ENCODE peak calls at places on chromosomes 4 and X, in six cellular contexts. B is left lung; W is HFF-Myc; O is lower leg skin; L is CD8-positive, alpha-beta T cell; I is CD4-positive, alpha-beta T cell. S is an unnamed sample.

GRCh38 chr4:174394915-174395314 is 111.2 kb downstream of the CEP44 start:
- DNase-seq in L (no peak), B (no peak), W (peak; percentile 17), I (no peak), O (no peak), S (peak; percentile 7)

GRCh38 chr4:184440593-184441358 is 33.6 kb downstream of the IRF2 start:
- DNase-seq in L (no peak), O (no peak), I (no peak), B (no peak), W (no peak), S (no peak)

GRCh38 chr4:787561-787981 is 38.4 kb downstream of the CPLX1 start:
- DNase-seq in W (no peak), L (no peak), I (no peak), O (no peak), B (no peak), S (no peak)

GRCh38 chr4:60201052-60201673 is 999.0 kb upstream of the ADGRL3 start:
- DNase-seq in O (no peak), L (no peak), W (peak; percentile 35), I (no peak), B (no peak), S (no peak)

GRCh38 chr4:182067828-182068227 is 175.4 kb upstream of the TENM3 start:
- DNase-seq in B (no peak), L (no peak), W (no peak), I (no peak), O (no peak), S (no peak)

GRCh38 chr4:140085062-140085622 is 68.8 kb downstream of the MAML3 start:
- DNase-seq in I (no peak), O (no peak), B (no peak), L (no peak), W (no peak), S (no peak)

GRCh38 chrX:155086202-155086840 is 15.0 kb downstream of the BRCC3 start:
- DNase-seq in L (peak; percentile 23), I (peak; percentile 5), W (no peak), B (no peak), O (no peak), S (no peak)

GRCh38 chr4:144399927-144400326 is 246.0 kb upstream of the HHIP start:
- DNase-seq in I (no peak), W (peak; percentile 19), O (no peak), B (no peak), L (no peak), S (peak; percentile 7)

GRCh38 chr4:15182600-15183222 is 180.4 kb downstream of the CPEB2 start:
- DNase-seq in L (no peak), B (no peak), W (no peak), I (no peak), O (no peak), S (no peak)

GRCh38 chrX:66633541-66633940 is 5.3 kb downstream of the EDA2R start:
- DNase-seq in L (no peak), W (no peak), B (no peak), I (no peak), O (peak; percentile 14), S (no peak)

GRCh38 chr4:110106946-110107325 is 91.5 kb downstream of the ELOVL6 start:
- DNase-seq in B (no peak), O (no peak), L (no peak), W (peak; percentile 4), I (no peak), S (no peak)

GRCh38 chr4:38013461-38014366 is 53.5 kb downstream of the PTTG2 start:
- DNase-seq in B (peak; percentile 49), I (no peak), W (no peak), O (no peak), L (no peak), S (no peak)

GRCh38 chrX:42755820-42756219 is 22.1 kb downstream of the PPP1R2C start:
- DNase-seq in B (no peak), I (no peak), O (peak; percentile 32), L (no peak), W (no peak), S (no peak)

GRCh38 chrX:39821011-39821708 is 276.6 kb downstream of the BCOR start:
- DNase-seq in O (no peak), W (no peak), B (no peak), I (no peak), L (no peak), S (no peak)

GRCh38 chrX:100615015-100615414 is 21.6 kb downstream of the TSPAN6 start:
- DNase-seq in I (no peak), B (no peak), O (no peak), W (peak; percentile 45), L (no peak), S (peak; percentile 12)

GRCh38 chrX:44305921-44306320 is 37.6 kb downstream of the EFHC2 start:
- DNase-seq in I (no peak), B (no peak), W (no peak), L (no peak), O (no peak), S (no peak)

GRCh38 chr4:824461-825062 is 1.4 kb downstream of the CPLX1 start:
- DNase-seq in W (no peak), L (no peak), O (no peak), I (no peak), B (peak; percentile 25), S (no peak)

GRCh38 chrX:103063191-103063845 is 653 bp downstream of the BEX1 start:
- DNase-seq in I (no peak), O (no peak), B (no peak), L (no peak), W (peak; percentile 11), S (no peak)

GRCh38 chr4:66266035-66266434 is 595.7 kb upstream of the EPHA5 start:
- DNase-seq in I (no peak), B (no peak), W (no peak), L (no peak), O (no peak), S (no peak)

GRCh38 chr4:26964994-26965393 is 104.4 kb downstream of the STIM2 start:
- DNase-seq in I (no peak), W (no peak), L (no peak), O (no peak), B (no peak), S (no peak)

GRCh38 chr4:36267491-36268254 is 13.7 kb upstream of the DTHD1 start:
- DNase-seq in I (no peak), B (no peak), W (no peak), O (no peak), L (no peak), S (no peak)

DNA sequence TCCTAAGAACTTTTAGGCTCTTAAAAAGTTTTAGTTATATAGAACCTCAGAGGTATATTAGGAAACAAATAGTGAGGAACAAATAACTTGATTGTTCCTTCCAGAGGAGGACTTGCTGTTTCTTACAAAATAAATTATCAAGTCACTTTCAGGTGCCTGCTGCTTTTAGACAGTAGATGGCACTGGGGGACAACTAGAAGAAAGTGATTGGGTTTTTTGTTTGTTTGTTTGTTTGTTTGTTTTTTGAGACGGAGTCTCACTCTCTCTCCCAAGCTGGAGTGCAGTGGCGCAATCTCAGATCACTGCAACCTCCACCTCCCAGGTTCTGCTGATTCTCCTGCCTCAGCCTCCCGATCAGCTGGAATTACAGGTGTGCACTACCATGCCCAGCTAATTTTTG is 35.4 kb upstream of the CDKL5 start:
- DNase-seq in O (no peak), I (no peak), L (no peak), W (no peak), B (no peak), S (no peak)
- TF ChIP-seq CTCF in O (no peak), I (no peak), L (no peak), W (no peak), B (no peak), S (no peak)

GRCh38 chrX:123277821-123278220 is 93.7 kb downstream of the GRIA3 start:
- DNase-seq in O (no peak), L (no peak), I (no peak), B (no peak), W (no peak), S (no peak)
- TF ChIP-seq CTCF in O (no peak), L (no peak), I (no peak), B (no peak), W (no peak), S (no peak)

GRCh38 chr4:133920236-133920635 is 281.4 kb downstream of the PABPC4L start:
- DNase-seq in O (no peak), W (no peak), L (no peak), B (no peak), I (no peak), S (no peak)

DNA sequence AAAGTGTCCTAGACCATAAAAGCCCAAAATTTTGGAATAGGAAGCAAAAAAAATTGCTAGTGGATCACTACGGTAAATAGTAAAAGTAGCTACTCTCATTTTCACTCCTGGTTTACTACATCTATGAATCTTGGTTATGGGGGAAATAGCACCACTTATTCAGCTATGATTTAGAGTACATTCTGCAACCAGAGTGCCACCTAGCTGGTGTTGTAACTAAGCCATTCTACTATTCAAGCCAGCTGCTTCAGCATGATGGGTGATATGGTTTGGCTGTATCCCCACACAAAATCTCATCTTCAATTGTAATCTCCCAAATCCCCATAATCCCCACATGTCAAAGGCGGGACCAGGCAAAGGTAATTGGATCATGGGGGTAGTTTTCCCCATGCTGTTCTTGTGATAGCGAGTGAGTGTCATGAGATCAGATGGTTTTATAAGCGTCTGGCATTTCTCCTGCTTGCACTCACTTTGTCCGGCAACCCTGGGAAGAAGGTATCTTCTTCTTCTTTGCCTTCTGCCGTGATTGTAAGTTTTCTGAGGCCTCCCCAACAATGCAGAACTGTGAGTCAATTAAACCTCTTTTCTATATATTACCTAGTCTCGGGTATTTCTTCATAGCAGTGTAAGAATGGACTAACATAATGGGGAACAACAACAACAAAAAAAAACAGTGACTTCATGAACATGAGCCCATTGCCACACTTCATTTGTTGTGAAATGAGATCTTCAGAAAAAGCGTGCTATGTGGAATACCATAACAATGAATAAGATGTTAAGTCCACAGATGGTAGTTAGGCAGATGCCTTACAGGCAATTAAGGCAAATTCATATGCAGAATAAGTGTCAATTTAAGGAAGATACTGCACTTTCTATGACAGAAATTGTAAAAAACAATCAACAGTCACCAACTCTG is 280.1 kb downstream of the PABPC4L start:
- DNase-seq in L (no peak), B (no peak), O (no peak), I (no peak), W (no peak), S (no peak)
- TF ChIP-seq CTCF in L (no peak), B (no peak), O (no peak), I (no peak), W (peak; percentile 10), S (peak; percentile 15)

GRCh38 chrX:53449632-53450031 is 15.5 kb upstream of the HSD17B10 start:
- DNase-seq in W (no peak), I (no peak), L (no peak), O (no peak), B (no peak), S (no peak)

GRCh38 chrX:53442322-53442631 is 8.1 kb upstream of the HSD17B10 start:
- DNase-seq in O (no peak), I (no peak), B (peak; percentile 36), L (no peak), W (no peak), S (no peak)

GRCh38 chrX:53447441-53447840 is 13.3 kb upstream of the HSD17B10 start:
- DNase-seq in B (no peak), O (no peak), L (no peak), I (no peak), W (no peak), S (no peak)

GRCh38 chrX:53441531-53442321 is 7.6 kb upstream of the HSD17B10 start:
- DNase-seq in B (peak; percentile 86), I (peak; percentile 63), L (peak; percentile 57), O (peak; percentile 34), W (peak; percentile 22), S (peak; percentile 29)

DNA sequence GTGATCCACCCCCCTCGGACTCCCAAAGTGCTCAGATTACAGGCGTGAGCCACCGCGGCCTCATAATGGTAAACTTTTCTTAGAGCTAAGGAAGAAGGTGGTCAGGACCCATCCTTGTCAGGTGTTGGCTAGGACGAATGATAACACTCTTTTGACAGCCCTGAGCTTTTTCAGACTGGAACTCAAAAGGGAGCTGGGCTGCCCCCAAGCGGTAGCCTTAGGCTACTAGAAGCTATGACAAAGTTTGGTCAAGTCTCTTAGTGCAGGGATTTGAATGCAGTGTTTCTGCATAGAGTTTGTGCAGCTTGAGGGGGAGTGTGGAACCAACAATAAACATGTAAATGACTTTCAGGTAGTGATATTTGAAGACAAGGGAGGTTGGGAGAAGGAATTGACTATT is 11.8 kb upstream of the HSD17B10 start:
- DNase-seq in I (no peak), L (peak; percentile 40), W (no peak), O (no peak), B (peak; percentile 36), S (no peak)
- TF ChIP-seq CTCF in I (peak; percentile 29), L (no peak), W (peak; percentile 69), O (no peak), B (peak; percentile 40), S (peak; percentile 71)

S was measured in AG09319.